ENCODE peak calls at places on chromosomes 12 and 14, in six cellular contexts. C, R, D, Q, W and E are unnamed samples. For H3K27me3, the result is how much of the 10 kb centered on the place peaks cover.

GRCh38 chr12:39343665-39344064 is 99.3 kb downstream of the KIF21A start:
- DNase-seq in R (no peak), Q (no peak), D (no peak), C (no peak), W (no peak), E (peak)

GRCh38 chr12:66359300-66359699 is 57.0 kb downstream of the HELB start:
- DNase-seq in C (no peak), D (no peak), R (no peak), W (no peak), Q (no peak), E (no peak)

GRCh38 chr14:56482306-56482705 is 97.3 kb upstream of the TMEM260 start:
- DNase-seq in Q (peak), D (no peak), W (no peak), R (peak), C (no peak), E (peak)

GRCh38 chr12:64252708-64253107 is 30.6 kb upstream of the KICS2 start:
- DNase-seq in W (no peak), D (no peak), C (no peak), Q (peak), R (no peak), E (peak)

GRCh38 chr12:70379856-70380255 is 13.8 kb downstream of the KCNMB4 start:
- DNase-seq in C (no peak), Q (no peak), W (no peak), D (no peak), R (no peak), E (no peak)

GRCh38 chr12:20234474-20234873 is 133.9 kb upstream of the PDE3A start:
- DNase-seq in Q (no peak), W (no peak), R (no peak), C (no peak), D (no peak), E (no peak)

GRCh38 chr14:74621556-74621955 is 9.5 kb upstream of the LTBP2 start:
- DNase-seq in W (no peak), C (no peak), R (no peak), Q (no peak), D (no peak), E (no peak)

GRCh38 chr12:66693901-66694513 is 15.1 kb upstream of the GRIP1 start:
- DNase-seq in Q (peak), R (peak), C (no peak), D (peak), W (no peak), E (peak)

GRCh38 chr14:93333631-93334095 is 827 bp upstream of the BTBD7 start:
- DNase-seq in R (no peak), Q (no peak), C (no peak), D (no peak), W (no peak), E (no peak)

GRCh38 chr12:99611117-99611516 is 36.4 kb upstream of the GARIN6 start:
- DNase-seq in C (no peak), R (no peak), Q (peak), D (peak), W (no peak), E (peak)

GRCh38 chr12:53053223-53054111 is 3.6 kb downstream of the TNS2 start:
- DNase-seq in R (peak), W (peak), Q (peak), D (no peak), C (no peak), E (peak)

GRCh38 chr14:61152851-61153364 is 128.2 kb downstream of the TMEM30B start:
- DNase-seq in C (no peak), W (no peak), D (peak), Q (peak), R (no peak), E (no peak)

GRCh38 chr14:51053157-51053556 is 41.7 kb downstream of the TRIM9 start:
- DNase-seq in Q (no peak), W (no peak), C (no peak), D (no peak), R (no peak), E (peak)

GRCh38 chr12:12266873-12267634 is at the start of gene LRP6:
- DNase-seq in D (peak), W (peak), C (peak), R (peak), Q (peak), E (peak)

GRCh38 chr12:2682301-2683282 is 112.2 kb upstream of the FKBP4 start:
- DNase-seq in R (peak), Q (peak), C (no peak), D (peak), W (no peak), E (peak)

GRCh38 chr12:87439990-87440827 is 589.0 kb downstream of the C12orf50 start:
- DNase-seq in C (no peak), D (peak), Q (peak), W (no peak), R (no peak), E (peak)

GRCh38 chr12:127162307-127162706 is 1104.7 kb upstream of the TMEM132C start:
- DNase-seq in W (no peak), Q (no peak), D (peak), C (no peak), R (peak), E (no peak)

GRCh38 chr12:480831-481230 is 21.1 kb downstream of the B4GALNT3 start:
- DNase-seq in R (no peak), Q (no peak), D (peak), C (no peak), W (no peak), E (no peak)

GRCh38 chr14:88851587-88851986 is 27.1 kb downstream of the TTC8 start:
- DNase-seq in Q (no peak), C (no peak), R (no peak), D (no peak), W (no peak), E (no peak)

GRCh38 chr14:47490353-47490752 is 185.1 kb downstream of the MDGA2 start:
- DNase-seq in Q (no peak), D (no peak), R (no peak), W (no peak), C (no peak), E (no peak)

GRCh38 chr14:64293976-64294671 is at the start of gene ESR2:
- DNase-seq in Q (peak), D (peak), R (peak), W (no peak), C (no peak), E (peak)
- H3K4me3 ChIP-seq in Q (peak), D (peak), R (peak), W (peak), C (peak), E (peak)

GRCh38 chr12:28604240-28604639 is 414.0 kb downstream of the CCDC91 start:
- DNase-seq in R (no peak), D (no peak), C (no peak), W (no peak), Q (no peak), E (no peak)

GRCh38 chr12:28611115-28611435 is 420.8 kb downstream of the CCDC91 start:
- DNase-seq in W (no peak), C (no peak), R (no peak), D (peak), Q (peak), E (peak)

GRCh38 chr12:28603801-28604200 is 413.5 kb downstream of the CCDC91 start:
- DNase-seq in R (no peak), D (no peak), C (no peak), W (no peak), Q (no peak), E (no peak)

GRCh38 chr12:28610401-28611114 is 420.3 kb downstream of the CCDC91 start:
- DNase-seq in C (no peak), D (peak), R (no peak), Q (no peak), W (no peak), E (no peak)

GRCh38 chr12:28606967-28607557 is 416.8 kb downstream of the CCDC91 start:
- DNase-seq in R (no peak), D (no peak), W (no peak), C (no peak), Q (no peak), E (no peak)
- H3K27me3 ChIP-seq in R (under half), D (under half), W (under half), C (under half), Q (under half), E (under half)

GRCh38 chr12:80634903-80635302 is 72.5 kb upstream of the MYF6 start:
- DNase-seq in Q (no peak), D (no peak), W (no peak), R (peak), C (no peak), E (no peak)
- H3K4me3 ChIP-seq in Q (no peak), D (no peak), W (no peak), R (no peak), C (no peak), E (no peak)

GRCh38 chr14:100567877-100568163 is 19.4 kb downstream of the BEGAIN start:
- DNase-seq in Q (peak), C (no peak), W (no peak), D (no peak), R (peak), E (no peak)

GRCh38 chr14:100569734-100570251 is 17.4 kb downstream of the BEGAIN start:
- DNase-seq in D (no peak), Q (no peak), W (no peak), R (peak), C (no peak), E (no peak)

GRCh38 chr14:100568164-100568997 is 18.8 kb downstream of the BEGAIN start:
- DNase-seq in Q (peak), W (no peak), D (no peak), R (peak), C (no peak), E (no peak)

GRCh38 chr14:100570726-100571454 is 16.3 kb downstream of the BEGAIN start:
- DNase-seq in W (no peak), Q (no peak), D (no peak), R (no peak), C (no peak), E (no peak)

GRCh38 chr14:100568998-100569733 is 18.1 kb downstream of the BEGAIN start:
- DNase-seq in R (no peak), W (no peak), C (no peak), D (peak), Q (peak), E (no peak)
- H3K27me3 ChIP-seq in R (half or more), W (under half), C (under half), D (under half), Q (under half), E (under half)

DNA sequence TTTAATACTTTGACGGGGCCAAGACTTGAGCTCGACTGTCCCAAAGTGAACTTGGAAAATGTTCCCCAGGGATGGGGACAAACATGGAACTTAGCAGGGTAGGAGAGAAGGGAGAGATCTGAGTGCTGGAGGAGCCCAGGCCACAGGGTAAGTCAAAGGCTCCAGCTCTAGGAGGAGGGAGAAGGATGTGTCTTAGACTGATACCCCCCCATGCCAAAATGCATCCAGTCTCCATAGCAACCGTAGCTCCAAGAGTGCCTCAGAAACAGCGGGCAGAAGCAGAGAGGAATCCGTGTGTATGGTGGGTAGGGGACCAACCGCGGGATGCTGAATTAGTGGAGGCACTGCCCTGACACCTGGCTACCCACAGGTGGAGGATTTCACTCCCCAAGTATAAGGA is 845 bp upstream of the AGAP2 start:
- DNase-seq in Q (no peak), D (no peak), W (no peak), R (peak), C (no peak), E (no peak)
- H3K4me3 ChIP-seq in Q (no peak), D (no peak), W (peak), R (peak), C (no peak), E (no peak)

DNA sequence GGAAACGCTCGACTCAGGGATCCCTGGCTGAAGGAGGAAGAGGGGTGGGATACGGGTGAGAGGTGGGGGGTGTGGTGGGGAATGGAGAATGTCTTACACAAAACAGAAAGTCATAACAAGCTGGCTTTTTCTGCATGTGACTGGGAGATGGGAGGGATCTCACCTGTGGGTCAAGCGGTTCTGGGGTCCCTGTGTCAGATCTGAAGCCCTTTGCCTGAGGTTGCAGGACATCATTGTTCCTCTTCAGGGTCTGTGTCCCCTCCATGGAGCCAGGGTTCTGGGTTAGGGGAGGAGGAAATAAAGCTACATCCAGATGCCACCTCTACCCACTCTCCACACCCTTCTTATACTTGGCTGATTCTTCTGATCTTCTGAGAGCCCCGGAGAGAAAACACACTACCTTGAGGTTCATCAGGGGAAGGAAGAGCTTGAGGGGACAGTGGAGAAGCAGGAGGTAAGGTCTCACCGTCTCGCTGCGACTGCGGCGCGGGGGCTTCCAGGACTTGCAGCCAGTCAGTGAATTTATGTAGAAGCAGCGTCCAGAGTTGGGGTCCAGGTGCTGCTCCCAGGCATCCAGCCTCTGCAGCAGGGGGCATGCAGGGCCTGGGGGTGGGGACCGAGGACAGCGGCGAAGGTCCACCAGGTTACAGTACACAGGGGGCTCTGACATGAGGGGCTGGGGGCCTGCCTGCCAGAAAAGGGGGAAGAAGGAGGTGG is 2.5 kb downstream of the ARHGAP9 start:
- DNase-seq in W (no peak), Q (no peak), R (no peak), C (no peak), D (no peak), E (no peak)
- H3K27me3 ChIP-seq in W (under half), Q (half or more), R (half or more), C (under half), D (half or more), E (under half)

DNA sequence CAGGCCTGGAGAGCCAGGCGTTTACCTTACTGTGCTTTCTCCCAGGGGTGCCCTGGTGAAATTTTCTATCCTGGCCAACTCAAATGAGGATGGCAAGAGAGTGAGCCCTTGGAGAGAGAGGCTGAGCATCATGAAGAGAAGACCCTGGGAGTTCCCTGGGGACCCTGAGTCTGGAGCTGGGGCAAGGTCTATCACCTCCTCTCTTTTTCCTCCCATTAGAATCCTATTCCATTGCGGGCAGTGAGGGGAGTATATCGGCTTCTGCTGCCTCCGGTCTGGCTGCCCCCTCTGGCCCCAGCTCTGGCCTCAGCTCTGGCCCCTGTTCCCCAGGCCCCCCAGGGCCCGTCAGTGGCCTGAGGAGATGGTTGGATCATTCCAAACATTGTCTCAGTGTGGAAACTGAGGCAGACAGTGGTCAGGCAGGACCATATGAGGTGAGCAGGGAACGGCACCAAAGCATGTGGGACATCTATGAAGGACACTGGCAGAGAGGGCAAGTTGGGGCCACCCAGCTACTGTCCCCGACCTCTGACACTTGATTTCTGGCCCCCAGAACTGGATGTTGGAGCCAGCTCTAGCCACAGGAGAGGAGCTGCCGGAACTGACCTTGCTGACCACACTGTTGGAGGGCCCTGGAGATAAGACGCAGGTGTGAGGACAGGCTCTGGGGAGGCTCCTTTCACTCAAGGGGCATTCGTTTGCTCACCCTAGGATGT is 1.6 kb downstream of the ARHGEF25 start:
- DNase-seq in C (no peak), D (no peak), Q (no peak), R (no peak), W (no peak), E (no peak)
- H3K4me3 ChIP-seq in C (no peak), D (no peak), Q (no peak), R (no peak), W (peak), E (no peak)

GRCh38 chr12:128973883-128974681 is 120.8 kb downstream of the GLT1D1 start:
- DNase-seq in Q (no peak), R (no peak), W (no peak), D (no peak), C (no peak), E (no peak)

GRCh38 chr12:128980623-128981022 is 127.3 kb downstream of the GLT1D1 start:
- DNase-seq in C (no peak), R (no peak), Q (no peak), W (no peak), D (no peak), E (no peak)

GRCh38 chr12:128971802-128972201 is 118.5 kb downstream of the GLT1D1 start:
- DNase-seq in Q (no peak), C (no peak), R (peak), D (no peak), W (no peak), E (no peak)

GRCh38 chr12:128974881-128975280 is 121.6 kb downstream of the GLT1D1 start:
- DNase-seq in Q (no peak), C (no peak), W (no peak), R (no peak), D (no peak), E (no peak)

DNA sequence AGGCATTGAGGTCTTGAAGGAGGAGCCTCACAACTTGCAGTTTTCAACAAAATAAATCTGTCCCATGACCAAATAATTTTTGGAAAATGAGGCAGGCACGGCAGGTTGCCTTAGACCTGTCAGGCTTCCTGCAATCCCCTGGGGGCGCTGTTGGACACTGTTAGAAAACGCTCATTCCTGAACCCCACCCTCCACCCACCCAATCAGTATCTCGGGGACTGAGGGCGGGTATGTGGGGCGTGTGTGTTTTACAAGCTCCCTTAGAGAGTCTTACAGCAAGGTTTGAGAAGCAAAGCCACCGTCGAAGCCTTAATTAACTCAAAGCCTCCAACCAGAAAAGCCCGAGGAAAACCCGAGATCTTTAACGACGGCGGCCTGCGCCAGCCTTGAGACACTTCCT is 122.8 kb downstream of the GLT1D1 start:
- DNase-seq in D (no peak), Q (peak), C (no peak), W (no peak), R (peak), E (no peak)
- H3K27me3 ChIP-seq in D (under half), Q (under half), C (under half), W (under half), R (under half), E (under half)